ENCODE peak calls at places on chromosomes 5 and 9, in ten cellular contexts. M, F, Q, J, N, O, Y, H, A and W are unnamed samples.

GRCh38 chr9:131815971-131816873 is 76.3 kb upstream of the RAPGEF1 start:
- DNase-seq in M (no peak), F (no peak), Q (no peak), J (no peak), N (no peak), O (no peak), Y (no peak), H (no peak), A (no peak), W (no peak)

GRCh38 chr5:38757451-38758245 is 88.2 kb upstream of the OSMR start:
- DNase-seq in M (no peak), F (no peak), Q (no peak), J (no peak), N (no peak), O (no peak), Y (no peak), H (no peak), A (no peak), W (no peak)

GRCh38 chr9:69023650-69024049 is 9.7 kb upstream of the PRKACG start:
- DNase-seq in M (no peak), F (no peak), Q (no peak), J (no peak), N (no peak), O (no peak), Y (no peak), H (no peak), A (no peak), W (no peak)

GRCh38 chr5:139301766-139302499 is 8.4 kb downstream of the MATR3 start:
- DNase-seq in M (no peak), F (no peak), Q (no peak), J (no peak), N (no peak), O (no peak), Y (no peak), H (no peak), A (no peak), W (no peak)

GRCh38 chr9:99172129-99173091 is 49.3 kb downstream of the ALG2 start:
- DNase-seq in M (no peak), F (no peak), Q (no peak), J (no peak), N (no peak), O (no peak), Y (no peak), H (no peak), A (no peak), W (no peak)

GRCh38 chr9:88092699-88093359 is 45.4 kb downstream of the SPATA31C2 start:
- DNase-seq in M (no peak), F (no peak), Q (no peak), J (no peak), N (no peak), O (peak), Y (no peak), H (no peak), A (no peak), W (no peak)

GRCh38 chr9:32350682-32351081 is 33.8 kb upstream of the ACO1 start:
- DNase-seq in M (no peak), F (no peak), Q (no peak), J (no peak), N (no peak), O (peak), Y (no peak), H (no peak), A (no peak), W (no peak)

GRCh38 chr5:50717615-50718014 is 51.2 kb downstream of the PARP8 start:
- DNase-seq in M (no peak), F (no peak), Q (no peak), J (no peak), N (no peak), O (no peak), Y (no peak), H (no peak), A (no peak), W (no peak)

GRCh38 chr5:146660381-146660960 is 144.5 kb upstream of the GPR151 start:
- DNase-seq in M (no peak), F (no peak), Q (no peak), J (no peak), N (no peak), O (no peak), Y (no peak), H (no peak), A (no peak), W (no peak)

GRCh38 chr5:179914032-179914755 is 6.5 kb upstream of the TBC1D9B start:
- DNase-seq in M (no peak), F (no peak), Q (peak), J (no peak), N (no peak), O (peak), Y (no peak), H (no peak), A (no peak), W (no peak)

GRCh38 chr5:162817381-162817780 is 620.0 kb upstream of the CCNG1 start:
- DNase-seq in M (no peak), F (no peak), Q (no peak), J (no peak), N (no peak), O (no peak), Y (no peak), H (no peak), A (no peak), W (no peak)

GRCh38 chr5:51378778-51379652 is 4.2 kb upstream of the ISL1 start:
- DNase-seq in M (no peak), F (no peak), Q (no peak), J (no peak), N (no peak), O (no peak), Y (no peak), H (no peak), A (no peak), W (no peak)

GRCh38 chr5:38595149-38595725 is 38.8 kb upstream of the LIFR start:
- DNase-seq in M (no peak), F (no peak), Q (peak), J (no peak), N (peak), O (peak), Y (no peak), H (no peak), A (no peak), W (no peak)